ENCODE peak calls at places on chromosome 1, in ten cellular contexts. One of them, this sample, is unnamed.

GRCh38 chr1:244865028-244865371 is 657 bp upstream of the HNRNPU start:
- DNase-seq in stimulated activated CD4-positive, alpha-beta T cell treated with anti-CD3 and anti-CD28 coated beads, Interleukin-1b, Interleukin-23, amount 100 ng/mL, for 1 hour: no peak
- DNase-seq in IMR-90: no peak
- DNase-seq in stromal cell of bone marrow: no peak
- DNase-seq in mucosa of descending colon: peak; percentile 67
- DNase-seq in posterior cingulate gyrus: peak; percentile 24
- DNase-seq in progenitor cell of endocrine pancreas: no peak
- DNase-seq in KG1: peak; percentile 84
- DNase-seq in activated CD8-positive, alpha-beta memory T cell treated with anti-CD3 and anti-CD28 coated beads, Interleukin-2, amount 10 ng/mL, durations not matched to agents 7 days and 5 days: peak; percentile 48
- DNase-seq in T-helper 9 cell: no peak
- DNase-seq in this sample: no peak

GRCh38 chr1:30779294-30780071 is 21.9 kb upstream of the LAPTM5 start:
- DNase-seq in progenitor cell of endocrine pancreas: peak; percentile 84
- DNase-seq in IMR-90: peak; percentile 48
- DNase-seq in stromal cell of bone marrow: no peak
- DNase-seq in T-helper 9 cell: peak; percentile 95
- DNase-seq in activated CD8-positive, alpha-beta memory T cell treated with anti-CD3 and anti-CD28 coated beads, Interleukin-2, amount 10 ng/mL, durations not matched to agents 7 days and 5 days: peak; percentile 93
- DNase-seq in posterior cingulate gyrus: peak; percentile 98
- DNase-seq in mucosa of descending colon: peak; percentile 94
- DNase-seq in stimulated activated CD4-positive, alpha-beta T cell treated with anti-CD3 and anti-CD28 coated beads, Interleukin-1b, Interleukin-23, amount 100 ng/mL, for 1 hour: peak; percentile 98
- DNase-seq in KG1: peak; percentile 43
- DNase-seq in this sample: peak; percentile 82

GRCh38 chr1:24849653-24850295 is 80.3 kb downstream of the RUNX3 start:
- DNase-seq in activated CD8-positive, alpha-beta memory T cell treated with anti-CD3 and anti-CD28 coated beads, Interleukin-2, amount 10 ng/mL, durations not matched to agents 7 days and 5 days: peak; percentile 56
- DNase-seq in mucosa of descending colon: peak; percentile 66
- DNase-seq in T-helper 9 cell: no peak
- DNase-seq in KG1: peak; percentile 11
- DNase-seq in stimulated activated CD4-positive, alpha-beta T cell treated with anti-CD3 and anti-CD28 coated beads, Interleukin-1b, Interleukin-23, amount 100 ng/mL, for 1 hour: no peak
- DNase-seq in IMR-90: peak; percentile 34
- DNase-seq in stromal cell of bone marrow: no peak
- DNase-seq in posterior cingulate gyrus: no peak
- DNase-seq in progenitor cell of endocrine pancreas: no peak
- DNase-seq in this sample: no peak

GRCh38 chr1:181383695-181384094 is 99.6 kb upstream of the CACNA1E start:
- DNase-seq in posterior cingulate gyrus: no peak
- DNase-seq in progenitor cell of endocrine pancreas: no peak
- DNase-seq in IMR-90: no peak
- DNase-seq in mucosa of descending colon: no peak
- DNase-seq in KG1: no peak
- DNase-seq in T-helper 9 cell: no peak
- DNase-seq in stimulated activated CD4-positive, alpha-beta T cell treated with anti-CD3 and anti-CD28 coated beads, Interleukin-1b, Interleukin-23, amount 100 ng/mL, for 1 hour: no peak
- DNase-seq in stromal cell of bone marrow: no peak
- DNase-seq in activated CD8-positive, alpha-beta memory T cell treated with anti-CD3 and anti-CD28 coated beads, Interleukin-2, amount 10 ng/mL, durations not matched to agents 7 days and 5 days: no peak
- DNase-seq in this sample: no peak

GRCh38 chr1:173204693-173205092 is 2.4 kb downstream of the TNFSF4 start:
- DNase-seq in stromal cell of bone marrow: no peak
- DNase-seq in KG1: no peak
- DNase-seq in IMR-90: no peak
- DNase-seq in progenitor cell of endocrine pancreas: no peak
- DNase-seq in stimulated activated CD4-positive, alpha-beta T cell treated with anti-CD3 and anti-CD28 coated beads, Interleukin-1b, Interleukin-23, amount 100 ng/mL, for 1 hour: no peak
- DNase-seq in T-helper 9 cell: no peak
- DNase-seq in posterior cingulate gyrus: no peak
- DNase-seq in activated CD8-positive, alpha-beta memory T cell treated with anti-CD3 and anti-CD28 coated beads, Interleukin-2, amount 10 ng/mL, durations not matched to agents 7 days and 5 days: no peak
- DNase-seq in mucosa of descending colon: no peak
- DNase-seq in this sample: no peak

GRCh38 chr1:230622151-230622550 is 20.1 kb upstream of the COG2 start:
- DNase-seq in stromal cell of bone marrow: no peak
- DNase-seq in posterior cingulate gyrus: no peak
- DNase-seq in mucosa of descending colon: no peak
- DNase-seq in T-helper 9 cell: no peak
- DNase-seq in progenitor cell of endocrine pancreas: no peak
- DNase-seq in activated CD8-positive, alpha-beta memory T cell treated with anti-CD3 and anti-CD28 coated beads, Interleukin-2, amount 10 ng/mL, durations not matched to agents 7 days and 5 days: no peak
- DNase-seq in KG1: no peak
- DNase-seq in IMR-90: no peak
- DNase-seq in stimulated activated CD4-positive, alpha-beta T cell treated with anti-CD3 and anti-CD28 coated beads, Interleukin-1b, Interleukin-23, amount 100 ng/mL, for 1 hour: no peak
- DNase-seq in this sample: no peak

GRCh38 chr1:26360051-26360806 is 6.3 kb upstream of the CRYBG2 start:
- DNase-seq in KG1: no peak
- DNase-seq in stromal cell of bone marrow: no peak
- DNase-seq in IMR-90: no peak
- DNase-seq in progenitor cell of endocrine pancreas: peak; percentile 54
- DNase-seq in mucosa of descending colon: peak; percentile 47
- DNase-seq in T-helper 9 cell: peak; percentile 58
- DNase-seq in posterior cingulate gyrus: no peak
- DNase-seq in activated CD8-positive, alpha-beta memory T cell treated with anti-CD3 and anti-CD28 coated beads, Interleukin-2, amount 10 ng/mL, durations not matched to agents 7 days and 5 days: peak; percentile 72
- DNase-seq in stimulated activated CD4-positive, alpha-beta T cell treated with anti-CD3 and anti-CD28 coated beads, Interleukin-1b, Interleukin-23, amount 100 ng/mL, for 1 hour: peak; percentile 33
- DNase-seq in this sample: no peak

GRCh38 chr1:236702995-236703394 is 16.7 kb downstream of the ACTN2 start:
- DNase-seq in T-helper 9 cell: no peak
- DNase-seq in stimulated activated CD4-positive, alpha-beta T cell treated with anti-CD3 and anti-CD28 coated beads, Interleukin-1b, Interleukin-23, amount 100 ng/mL, for 1 hour: no peak
- DNase-seq in activated CD8-positive, alpha-beta memory T cell treated with anti-CD3 and anti-CD28 coated beads, Interleukin-2, amount 10 ng/mL, durations not matched to agents 7 days and 5 days: no peak
- DNase-seq in mucosa of descending colon: no peak
- DNase-seq in KG1: no peak
- DNase-seq in stromal cell of bone marrow: no peak
- DNase-seq in posterior cingulate gyrus: no peak
- DNase-seq in IMR-90: no peak
- DNase-seq in progenitor cell of endocrine pancreas: no peak
- DNase-seq in this sample: no peak

GRCh38 chr1:111904478-111905218 is 84.8 kb downstream of the KCND3 start:
- DNase-seq in activated CD8-positive, alpha-beta memory T cell treated with anti-CD3 and anti-CD28 coated beads, Interleukin-2, amount 10 ng/mL, durations not matched to agents 7 days and 5 days: peak; percentile 51
- DNase-seq in KG1: no peak
- DNase-seq in mucosa of descending colon: no peak
- DNase-seq in T-helper 9 cell: no peak
- DNase-seq in posterior cingulate gyrus: no peak
- DNase-seq in stimulated activated CD4-positive, alpha-beta T cell treated with anti-CD3 and anti-CD28 coated beads, Interleukin-1b, Interleukin-23, amount 100 ng/mL, for 1 hour: no peak
- DNase-seq in progenitor cell of endocrine pancreas: no peak
- DNase-seq in stromal cell of bone marrow: peak; percentile 4
- DNase-seq in IMR-90: peak; percentile 2
- DNase-seq in this sample: no peak

GRCh38 chr1:61825398-61825797 is 83.1 kb downstream of the PATJ start:
- DNase-seq in stromal cell of bone marrow: no peak
- DNase-seq in mucosa of descending colon: no peak
- DNase-seq in activated CD8-positive, alpha-beta memory T cell treated with anti-CD3 and anti-CD28 coated beads, Interleukin-2, amount 10 ng/mL, durations not matched to agents 7 days and 5 days: no peak
- DNase-seq in progenitor cell of endocrine pancreas: no peak
- DNase-seq in posterior cingulate gyrus: no peak
- DNase-seq in KG1: no peak
- DNase-seq in IMR-90: no peak
- DNase-seq in stimulated activated CD4-positive, alpha-beta T cell treated with anti-CD3 and anti-CD28 coated beads, Interleukin-1b, Interleukin-23, amount 100 ng/mL, for 1 hour: no peak
- DNase-seq in T-helper 9 cell: no peak
- DNase-seq in this sample: no peak

GRCh38 chr1:111789077-111789476 is 33.4 kb downstream of the DDX20 start:
- DNase-seq in posterior cingulate gyrus: no peak
- DNase-seq in IMR-90: no peak
- DNase-seq in stimulated activated CD4-positive, alpha-beta T cell treated with anti-CD3 and anti-CD28 coated beads, Interleukin-1b, Interleukin-23, amount 100 ng/mL, for 1 hour: no peak
- DNase-seq in mucosa of descending colon: no peak
- DNase-seq in T-helper 9 cell: no peak
- DNase-seq in stromal cell of bone marrow: no peak
- DNase-seq in activated CD8-positive, alpha-beta memory T cell treated with anti-CD3 and anti-CD28 coated beads, Interleukin-2, amount 10 ng/mL, durations not matched to agents 7 days and 5 days: no peak
- DNase-seq in KG1: no peak
- DNase-seq in progenitor cell of endocrine pancreas: no peak
- DNase-seq in this sample: no peak